ENCODE peak calls at places on chromosomes 2 and 18, in nine cellular contexts. P, Z, S, W, E, G, U, C and O are unnamed samples.

GRCh38 chr18:74450626-74451025 is 6.5 kb downstream of the DIPK1C start:
- DNase-seq in W (no peak), Z (no peak), C (no peak), U (no peak), E (no peak), P (no peak), S (no peak), G (no peak), O (peak)

GRCh38 chr18:48137354-48138208 is 207.1 kb upstream of the SMAD2 start:
- DNase-seq in Z (no peak), S (no peak), W (no peak), G (no peak), U (no peak), E (no peak), C (no peak), P (no peak), O (no peak)

GRCh38 chr2:151091583-151091982 is 170.1 kb downstream of the RBM43 start:
- DNase-seq in U (no peak), Z (no peak), S (no peak), E (no peak), G (no peak), C (no peak), P (no peak), W (no peak), O (no peak)

GRCh38 chr2:77008925-77009706 is 513.1 kb downstream of the LRRTM4 start:
- DNase-seq in S (no peak), P (no peak), U (no peak), Z (no peak), E (no peak), W (no peak), G (no peak), C (no peak), O (no peak)

GRCh38 chr2:241542278-241542605 is 16.3 kb upstream of the BOK start:
- DNase-seq in E (no peak), C (no peak), G (no peak), U (no peak), Z (no peak), W (no peak), P (no peak), S (no peak), O (no peak)

GRCh38 chr18:73824684-73825083 is 322.9 kb downstream of the FBXO15 start:
- DNase-seq in W (no peak), Z (no peak), C (no peak), P (no peak), G (no peak), S (no peak), U (no peak), E (no peak), O (no peak)

GRCh38 chr2:219939647-219940046 is 312.2 kb downstream of the SLC4A3 start:
- DNase-seq in P (no peak), W (no peak), Z (no peak), C (no peak), U (no peak), E (no peak), G (no peak), S (no peak), O (no peak)

GRCh38 chr2:118387509-118387908 is 299.2 kb downstream of the INSIG2 start:
- DNase-seq in C (no peak), G (no peak), S (peak), P (no peak), E (no peak), W (no peak), Z (no peak), U (no peak), O (no peak)

GRCh38 chr2:145305854-145306253 is 785.9 kb upstream of the ZEB2 start:
- DNase-seq in W (no peak), U (no peak), Z (no peak), E (no peak), C (no peak), P (no peak), G (no peak), S (no peak), O (no peak)

GRCh38 chr2:1653956-1654695 is 90.2 kb downstream of the PXDN start:
- DNase-seq in W (no peak), P (no peak), U (no peak), E (no peak), Z (no peak), C (no peak), G (no peak), S (no peak), O (no peak)

GRCh38 chr2:6927753-6928152 is 10.5 kb downstream of the RNF144A start:
- DNase-seq in C (no peak), P (no peak), W (no peak), Z (no peak), U (no peak), G (no peak), S (no peak), E (no peak), O (no peak)

GRCh38 chr2:26941486-26941885 is 29.0 kb upstream of the MAPRE3 start:
- DNase-seq in S (no peak), W (no peak), Z (no peak), E (no peak), C (no peak), G (no peak), U (no peak), P (no peak), O (no peak)

GRCh38 chr2:26754539-26754938 is 9.5 kb upstream of the SLC35F6 start:
- DNase-seq in C (no peak), G (no peak), Z (no peak), E (no peak), U (no peak), P (no peak), W (no peak), S (no peak), O (no peak)

GRCh38 chr2:72813841-72814240 is 12.0 kb downstream of the EXOC6B start:
- DNase-seq in W (no peak), G (no peak), P (no peak), E (no peak), C (no peak), U (no peak), S (no peak), Z (no peak), O (no peak)

GRCh38 chr2:222398446-222398885 is 25.9 kb upstream of the SGPP2 start:
- DNase-seq in S (no peak), C (no peak), Z (no peak), W (no peak), U (no peak), P (no peak), E (no peak), G (no peak), O (no peak)

GRCh38 chr18:34543356-34543755 is 166.7 kb upstream of the DTNA start:
- DNase-seq in E (no peak), S (no peak), W (no peak), C (no peak), Z (no peak), P (no peak), U (no peak), G (no peak), O (no peak)